ENCODE peak calls at places on chromosomes 5 and 9, in nine cellular contexts. Y is stimulated activated naive CD8-positive, alpha-beta T cell treated with anti-CD3 and anti-CD28 coated beads, Interleukin-15, amount 100 ng/mL, for 72 hours; X is heart left ventricle; D is stimulated activated CD4-positive, alpha-beta T cell treated with anti-CD3 and anti-CD28 coated beads, Interleukin-1b, Interleukin-23, amount 100 ng/mL, for 4 hours; H is NCI-H187 treated with DMSO at 0.1 percent for 48 hours; C is left colon; W is LNCaP clone FGC; A is GM19239; O is NCI-H2081. B is an unnamed sample.

GRCh38 chr5:149937610-149938009 is 7.0 kb downstream of the PDE6A start:
- DNase-seq in Y (no peak), D (no peak), H (peak; percentile 70), W (peak; percentile 96), A (no peak), X (no peak), O (peak; percentile 93), C (no peak), B (peak; percentile 86)

GRCh38 chr9:74681901-74682300 is 184.8 kb downstream of the RORB start:
- DNase-seq in C (no peak), H (no peak), A (no peak), W (no peak), O (no peak), D (no peak), X (no peak), Y (no peak), B (no peak)

GRCh38 chr9:70013598-70014196 is 30.0 kb upstream of the MAMDC2 start:
- DNase-seq in W (no peak), D (no peak), H (no peak), Y (no peak), X (no peak), O (peak; percentile 68), C (no peak), A (no peak), B (no peak)

GRCh38 chr5:79802995-79803394 is 113.4 kb downstream of the CMYA5 start:
- DNase-seq in W (no peak), Y (no peak), H (no peak), X (no peak), C (no peak), A (no peak), D (no peak), O (no peak), B (no peak)

GRCh38 chr5:18968966-18969365 is 1019.0 kb downstream of the CDH18 start:
- DNase-seq in Y (no peak), W (no peak), O (no peak), A (no peak), X (no peak), C (no peak), D (no peak), H (no peak), B (no peak)

GRCh38 chr5:11719888-11720481 is 184.3 kb downstream of the CTNND2 start:
- DNase-seq in Y (peak; percentile 9), H (peak; percentile 43), X (peak; percentile 62), D (no peak), A (no peak), O (peak; percentile 91), W (peak; percentile 53), C (no peak), B (peak; percentile 30)

GRCh38 chr9:134442087-134442470 is 115.8 kb downstream of the RXRA start:
- DNase-seq in X (no peak), A (no peak), O (no peak), Y (no peak), H (no peak), D (no peak), C (peak; percentile 31), W (no peak), B (no peak)

GRCh38 chr5:141507387-141508091 is 18.7 kb downstream of the PCDHGC5 start:
- DNase-seq in W (no peak), H (no peak), Y (no peak), C (no peak), A (no peak), X (peak; percentile 78), D (no peak), O (no peak), B (no peak)

GRCh38 chr5:89338935-89339334 is 456.0 kb upstream of the MEF2C start:
- DNase-seq in A (no peak), O (no peak), D (no peak), C (no peak), Y (no peak), X (no peak), H (no peak), W (no peak), B (no peak)

GRCh38 chr9:76342862-76343261 is 51.4 kb downstream of the RFK start:
- DNase-seq in X (no peak), Y (no peak), H (no peak), C (no peak), A (no peak), O (no peak), D (no peak), W (no peak), B (no peak)

GRCh38 chr5:55577353-55578060 is 42.7 kb upstream of the PLPP1 start:
- DNase-seq in C (no peak), D (no peak), H (no peak), W (no peak), Y (no peak), A (no peak), O (no peak), X (peak; percentile 80), B (no peak)

GRCh38 chr9:105447386-105447813 is 434 bp upstream of the FSD1L start:
- DNase-seq in H (no peak), W (no peak), D (no peak), C (no peak), X (no peak), Y (no peak), O (no peak), A (no peak), B (no peak)

GRCh38 chr9:3246231-3246630 is 279.6 kb downstream of the RFX3 start:
- DNase-seq in W (no peak), C (no peak), D (no peak), O (no peak), H (no peak), X (no peak), A (no peak), Y (no peak), B (no peak)

GRCh38 chr5:78972654-78973428 is 12.3 kb downstream of the ARSB start:
- DNase-seq in W (peak; percentile 89), H (no peak), X (peak; percentile 45), C (peak; percentile 56), A (no peak), Y (no peak), O (peak; percentile 65), D (no peak), B (peak; percentile 40)

GRCh38 chr9:121863931-121864330 is 212.5 kb downstream of the DAB2IP start:
- DNase-seq in C (no peak), X (no peak), A (no peak), D (no peak), Y (no peak), H (no peak), W (no peak), O (no peak), B (no peak)

GRCh38 chr5:68834486-68834885 is 259.3 kb upstream of the SLC30A5 start:
- DNase-seq in W (no peak), Y (no peak), O (no peak), H (no peak), A (no peak), D (no peak), X (no peak), C (no peak), B (no peak)

GRCh38 chr9:17003576-17004240 is 131.1 kb upstream of the CNTLN start:
- DNase-seq in H (no peak), O (no peak), D (no peak), W (no peak), X (no peak), Y (no peak), A (no peak), C (no peak), B (no peak)

GRCh38 chr9:89477811-89478583 is 19.9 kb downstream of the SEMA4D start:
- DNase-seq in O (no peak), H (no peak), C (no peak), W (no peak), X (no peak), Y (peak; percentile 71), A (no peak), D (no peak), B (no peak)

GRCh38 chr9:6545017-6545691 is 100.4 kb downstream of the GLDC start:
- DNase-seq in Y (no peak), O (no peak), D (no peak), W (no peak), A (no peak), X (no peak), C (no peak), H (no peak), B (no peak)

GRCh38 chr9:136646827-136647711 is 15.6 kb upstream of the EGFL7 start:
- DNase-seq in D (no peak), A (no peak), O (no peak), X (peak; percentile 55), C (no peak), Y (no peak), H (no peak), W (no peak), B (no peak)

GRCh38 chr5:39605966-39606591 is 181.3 kb upstream of the DAB2 start:
- DNase-seq in C (no peak), D (no peak), W (peak; percentile 43), O (no peak), Y (no peak), H (no peak), X (no peak), A (no peak), B (no peak)

GRCh38 chr9:6441269-6441668 is 28.3 kb downstream of the UHRF2 start:
- DNase-seq in Y (no peak), D (no peak), X (no peak), H (no peak), C (no peak), W (no peak), O (no peak), A (no peak), B (no peak)

GRCh38 chr9:111052831-111053230 is 14.6 kb upstream of the LPAR1 start:
- DNase-seq in W (no peak), Y (no peak), O (no peak), X (no peak), H (no peak), C (no peak), A (no peak), D (no peak), B (no peak)

GRCh38 chr5:40428815-40429214 is 250.9 kb upstream of the PTGER4 start:
- DNase-seq in O (no peak), D (no peak), C (no peak), X (no peak), W (no peak), Y (no peak), A (no peak), H (no peak), B (no peak)

GRCh38 chr5:172484664-172485063 is 30.3 kb upstream of the SH3PXD2B start:
- DNase-seq in D (no peak), O (no peak), A (no peak), H (no peak), C (no peak), X (no peak), Y (no peak), W (no peak), B (no peak)

GRCh38 chr5:29697786-29698414 is 1495.6 kb upstream of the CDH6 start:
- DNase-seq in H (no peak), W (no peak), X (no peak), D (no peak), Y (no peak), O (peak; percentile 72), A (no peak), C (no peak), B (peak; percentile 49)

GRCh38 chr5:36690041-36690941 is 83.9 kb downstream of the SLC1A3 start:
- DNase-seq in Y (peak; percentile 73), C (peak; percentile 63), H (no peak), A (peak; percentile 74), W (no peak), D (peak; percentile 60), O (peak; percentile 90), X (peak; percentile 84), B (peak; percentile 90)

GRCh38 chr5:176183321-176184074 is 54.7 kb upstream of the SIMC1 start:
- DNase-seq in X (no peak), D (no peak), A (no peak), O (peak; percentile 77), H (peak; percentile 75), C (no peak), W (no peak), Y (no peak), B (peak; percentile 65)

GRCh38 chr5:115170128-115170923 is 618 bp upstream of the TRIM36 start:
- DNase-seq in W (no peak), D (no peak), H (no peak), Y (peak; percentile 25), C (no peak), X (no peak), O (peak; percentile 66), A (no peak), B (no peak)

GRCh38 chr9:132242621-132243155 is 80.8 kb downstream of the NTNG2 start:
- DNase-seq in C (no peak), A (no peak), O (no peak), H (no peak), D (no peak), X (no peak), W (no peak), Y (no peak), B (no peak)

GRCh38 chr9:93097496-93098205 is 1.6 kb downstream of the CARD19 start:
- DNase-seq in D (no peak), X (peak; percentile 30), O (no peak), Y (no peak), C (peak; percentile 51), A (no peak), W (no peak), H (no peak), B (no peak)